ENCODE peak calls at places on chromosome 6, in six cellular contexts. Y, T, B, I, L and D are unnamed samples.

GRCh38 chr6:164911873-164912580 is 397.4 kb downstream of the C6orf118 start:
- DNase-seq in Y (no peak), B (no peak), T (no peak), L (no peak), I (no peak), D (no peak)

GRCh38 chr6:13624871-13625288 is 9.7 kb downstream of the NOL7 start:
- DNase-seq in L (peak), I (no peak), Y (peak), B (peak), T (peak), D (no peak)

GRCh38 chr6:31007694-31008093 is 2.6 kb upstream of the MUC22 start:
- DNase-seq in T (peak), Y (peak), L (no peak), I (no peak), B (peak), D (no peak)

GRCh38 chr6:139592011-139592410 is 217.6 kb upstream of the CITED2 start:
- DNase-seq in B (no peak), I (no peak), L (no peak), Y (no peak), T (no peak), D (no peak)

GRCh38 chr6:44268095-44268628 is 2.1 kb upstream of the TMEM151B start:
- DNase-seq in T (peak), B (peak), Y (peak), L (peak), I (no peak), D (no peak)

GRCh38 chr6:129895692-129896091 is 34.6 kb upstream of the TMEM244 start:
- DNase-seq in Y (peak), L (no peak), I (no peak), T (no peak), B (peak), D (no peak)

GRCh38 chr6:56046576-56046975 is 171.2 kb upstream of the BMP5 start:
- DNase-seq in L (no peak), Y (peak), I (no peak), B (peak), T (peak), D (no peak)

GRCh38 chr6:143110572-143110971 is 49.9 kb downstream of the AIG1 start:
- DNase-seq in T (no peak), L (no peak), Y (peak), I (no peak), B (peak), D (no peak)

GRCh38 chr6:82205793-82206425 is 41.6 kb downstream of the IBTK start:
- DNase-seq in B (peak), L (no peak), I (no peak), Y (peak), T (peak), D (no peak)

GRCh38 chr6:33692760-33693158 is 18.7 kb downstream of the UQCC2 start:
- DNase-seq in B (peak), T (no peak), Y (peak), L (no peak), I (no peak), D (peak)

GRCh38 chr6:147508871-147509608 is 550 bp downstream of the SAMD5 start:
- DNase-seq in T (peak), Y (no peak), L (peak), B (no peak), I (no peak), D (no peak)
- TF ChIP-seq CTCF in T (peak), Y (peak), L (no peak), B (no peak), I (no peak), D (no peak)

GRCh38 chr6:108363113-108363512 is 68.3 kb downstream of the AFG1L start:
- DNase-seq in I (no peak), Y (no peak), L (no peak), B (no peak), T (no peak), D (no peak)

GRCh38 chr6:108361312-108361932 is 66.6 kb downstream of the AFG1L start:
- DNase-seq in I (no peak), Y (peak), L (no peak), B (peak), T (no peak), D (no peak)

GRCh38 chr6:108362455-108362854 is 67.6 kb downstream of the AFG1L start:
- DNase-seq in I (no peak), L (no peak), Y (no peak), T (no peak), B (no peak), D (no peak)

GRCh38 chr6:108360919-108361311 is 66.1 kb downstream of the AFG1L start:
- DNase-seq in T (no peak), I (no peak), L (no peak), Y (no peak), B (no peak), D (no peak)

GRCh38 chr6:108359901-108360882 is 65.3 kb downstream of the AFG1L start:
- DNase-seq in T (no peak), B (peak), Y (peak), I (no peak), L (no peak), D (no peak)
- TF ChIP-seq CTCF in T (no peak), B (peak), Y (no peak), I (no peak), L (no peak), D (no peak)

GRCh38 chr6:112603726-112604125 is 256.6 kb downstream of the RFPL4B start:
- DNase-seq in I (no peak), Y (no peak), L (no peak), T (no peak), B (no peak), D (no peak)

DNA sequence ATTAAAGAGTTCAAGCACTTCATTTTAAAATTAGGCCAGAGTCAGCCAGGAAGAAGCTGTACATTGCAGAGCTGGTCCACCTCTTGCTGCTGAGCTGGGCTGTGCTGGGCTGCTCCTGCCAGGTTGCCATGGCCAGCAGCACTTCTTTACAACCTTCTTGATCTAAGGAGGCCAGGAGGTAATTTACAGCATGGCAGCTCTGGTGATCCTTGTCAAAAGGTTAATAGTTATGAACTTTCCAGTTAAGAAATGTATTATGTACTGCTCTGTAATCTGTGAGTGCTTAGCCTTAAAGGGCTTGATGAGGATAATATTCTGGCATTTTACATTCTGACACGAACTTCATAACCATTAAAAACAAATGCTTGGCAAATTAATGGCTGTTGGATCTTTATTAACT is 259.6 kb downstream of the RFPL4B start:
- DNase-seq in B (no peak), Y (no peak), L (no peak), T (no peak), I (no peak), D (no peak)
- TF ChIP-seq CTCF in B (no peak), Y (no peak), L (no peak), T (no peak), I (no peak), D (no peak)

DNA sequence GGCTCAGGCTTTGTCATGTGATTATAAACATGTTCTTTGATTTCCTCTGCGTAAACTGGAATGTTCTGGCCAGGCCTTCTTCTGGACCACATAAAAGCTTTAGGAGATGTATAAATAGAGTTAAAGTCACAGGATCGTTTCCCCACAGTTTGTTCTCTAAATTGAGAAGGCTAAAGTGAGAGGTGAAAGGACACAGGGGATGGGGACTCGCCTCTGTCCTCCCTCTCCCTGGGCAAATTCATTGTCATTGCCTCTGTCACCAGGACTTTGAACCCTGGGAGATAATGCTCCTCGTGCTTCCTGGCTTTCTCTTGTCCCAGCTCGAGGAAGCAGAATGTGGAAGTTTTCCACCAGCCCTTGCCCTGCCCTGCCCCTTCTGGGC is 20.3 kb upstream of the ZFAND3 start:
- DNase-seq in T (no peak), L (no peak), B (no peak), Y (no peak), I (no peak), D (no peak)
- TF ChIP-seq CTCF in T (no peak), L (no peak), B (no peak), Y (no peak), I (no peak), D (no peak)